ENCODE peak calls at places on chromosome 6, in seven cellular contexts. W is neuronal stem cell, D is mesenchymal stem cell, Z is H1, X is H9, H is mesendoderm, G is trophoblast cell. L is an unnamed sample.

GRCh38 chr6:167970236-167970635 is 27.2 kb upstream of the KIF25 start:
- DNase-seq in H (no peak), D (no peak), W (no peak), Z (no peak), G (no peak), X (no peak), L (no peak)

GRCh38 chr6:82364087-82365010 is 732 bp downstream of the TPBG start:
- DNase-seq in D (peak; percentile 76), G (peak; percentile 80), H (peak; percentile 91), W (peak; percentile 71), Z (peak; percentile 83), X (peak; percentile 78), L (peak; percentile 60)

GRCh38 chr6:95866732-95867131 is 149.0 kb upstream of the FUT9 start:
- DNase-seq in X (peak; percentile 39), Z (no peak), W (no peak), G (peak; percentile 14), H (peak; percentile 47), D (no peak), L (no peak)

GRCh38 chr6:31113861-31114539 is 600 bp upstream of the PSORS1C1 start:
- DNase-seq in H (peak; percentile 77), W (no peak), D (no peak), G (no peak), X (no peak), Z (no peak), L (peak; percentile 24)

GRCh38 chr6:117542493-117542892 is 59.8 kb downstream of the GOPC start:
- DNase-seq in Z (no peak), G (no peak), X (no peak), W (no peak), D (no peak), H (no peak), L (no peak)

GRCh38 chr6:169250660-169251059 is 3.0 kb downstream of the THBS2 start:
- DNase-seq in G (peak; percentile 22), H (peak; percentile 66), D (peak; percentile 17), Z (no peak), W (no peak), X (peak; percentile 84), L (peak; percentile 95)

GRCh38 chr6:133242761-133243590 is 1.8 kb downstream of the EYA4 start:
- DNase-seq in X (peak; percentile 52), Z (peak; percentile 59), W (peak; percentile 35), G (no peak), H (peak; percentile 41), D (peak; percentile 33), L (peak; percentile 26)

GRCh38 chr6:132818404-132819359 is 4.3 kb downstream of the RPS12 start:
- DNase-seq in G (peak; percentile 80), H (no peak), W (no peak), X (no peak), Z (no peak), D (peak; percentile 52), L (peak; percentile 30)

GRCh38 chr6:20907486-20908071 is 373.3 kb downstream of the CDKAL1 start:
- DNase-seq in G (no peak), H (peak; percentile 74), Z (peak; percentile 52), D (no peak), W (no peak), X (peak; percentile 72), L (no peak)

GRCh38 chr6:33761922-33762629 is 15.4 kb upstream of the IP6K3 start:
- DNase-seq in H (peak; percentile 70), W (no peak), Z (peak; percentile 75), G (peak; percentile 57), X (peak; percentile 71), D (peak; percentile 59), L (peak; percentile 32)

GRCh38 chr6:26020983-26021349 is 58.4 kb downstream of the TRIM38 start:
- DNase-seq in H (no peak), G (peak; percentile 78), Z (peak; percentile 73), D (peak; percentile 86), X (no peak), W (peak; percentile 63), L (peak; percentile 74)

GRCh38 chr6:17277256-17277655 is 3.9 kb upstream of the RBM24 start:
- DNase-seq in X (no peak), G (no peak), Z (no peak), W (no peak), D (no peak), H (no peak), L (no peak)

GRCh38 chr6:136992113-136992512 is 52.7 kb downstream of the IL20RA start:
- DNase-seq in Z (no peak), G (no peak), D (no peak), H (no peak), W (no peak), X (no peak), L (no peak)

GRCh38 chr6:90184334-90185298 is 112.0 kb downstream of the BACH2 start:
- DNase-seq in H (no peak), Z (no peak), W (no peak), G (peak; percentile 33), X (no peak), D (peak; percentile 33), L (peak; percentile 73)

GRCh38 chr6:90186637-90187361 is 109.8 kb downstream of the BACH2 start:
- DNase-seq in Z (no peak), G (no peak), D (no peak), W (no peak), H (no peak), X (no peak), L (no peak)

GRCh38 chr6:90180526-90180925 is 116.1 kb downstream of the BACH2 start:
- DNase-seq in D (no peak), Z (no peak), X (no peak), G (no peak), W (no peak), H (no peak), L (no peak)

GRCh38 chr6:90187437-90188049 is 109.1 kb downstream of the BACH2 start:
- DNase-seq in G (no peak), W (no peak), Z (no peak), X (no peak), H (no peak), D (peak; percentile 40), L (no peak)

DNA sequence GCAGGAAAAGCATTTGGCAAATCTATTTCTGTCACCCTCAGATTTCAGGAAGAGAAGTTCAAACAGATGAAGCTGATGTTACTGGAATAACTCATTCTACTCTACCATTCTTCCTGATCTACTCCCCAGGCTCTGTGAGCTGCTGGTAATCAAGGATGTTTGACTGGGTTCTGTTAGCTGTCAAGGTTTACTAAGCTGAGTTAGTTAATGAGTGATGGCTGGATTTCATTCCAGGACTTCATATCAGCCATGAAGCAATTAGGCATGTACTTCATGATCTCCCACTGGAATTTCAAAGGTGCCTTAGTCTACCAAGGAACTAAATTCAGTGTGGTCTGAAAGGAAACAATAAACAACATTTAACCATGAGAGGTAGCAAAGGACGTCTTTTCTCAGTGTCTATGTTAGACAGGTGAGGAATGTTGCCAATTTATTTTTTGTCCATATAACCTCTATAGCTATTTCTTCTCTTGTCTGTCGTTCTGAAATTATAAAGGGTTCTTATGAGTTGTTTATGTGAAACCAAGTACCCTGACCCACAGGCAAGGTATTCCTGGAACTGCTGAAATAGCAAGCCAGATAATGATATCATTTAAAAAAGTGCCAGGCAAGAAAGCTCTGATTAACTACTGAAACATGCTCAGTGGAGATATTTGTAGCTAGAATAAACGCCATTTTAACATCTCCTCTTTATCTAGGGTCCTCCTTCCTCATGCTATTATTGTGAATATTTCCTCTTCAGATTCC is 112.9 kb downstream of the BACH2 start:
- DNase-seq in W (no peak), G (no peak), X (no peak), H (no peak), Z (no peak), D (no peak), L (no peak)
- H2BK5ac ChIP-seq in W (no peak overlapping the region), G (no peak overlapping the region), X (no peak overlapping the region), H (no peak overlapping the region), Z (no peak overlapping the region), D (no peak overlapping the region), L (no peak overlapping the region)

DNA sequence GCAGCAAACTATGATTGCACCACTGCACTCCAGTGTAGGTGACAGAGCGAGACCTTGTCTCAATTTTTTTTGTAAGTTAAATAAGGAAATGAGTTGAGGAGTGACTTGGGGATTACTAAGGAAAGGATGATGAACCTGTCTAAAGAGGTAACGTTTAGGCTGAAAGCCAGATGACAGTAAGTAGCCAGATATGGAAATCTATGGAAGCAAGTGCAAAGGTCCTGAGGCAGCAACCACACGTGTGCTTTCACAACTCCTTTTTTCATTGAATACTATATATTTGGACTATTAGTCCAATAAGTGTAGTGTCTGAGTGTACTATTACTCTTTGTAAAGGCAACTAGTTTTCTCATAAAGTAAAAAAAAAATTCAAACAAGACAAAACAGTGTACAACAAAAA is 147.4 kb downstream of the CD24 start:
- DNase-seq in G (no peak), H (no peak), W (no peak), D (no peak), X (no peak), Z (no peak), L (no peak)
- H2BK5ac ChIP-seq in G (no peak overlapping the region), H (no peak overlapping the region), W (no peak overlapping the region), D (no peak overlapping the region), X (no peak overlapping the region), Z (no peak overlapping the region), L (no peak overlapping the region)

DNA sequence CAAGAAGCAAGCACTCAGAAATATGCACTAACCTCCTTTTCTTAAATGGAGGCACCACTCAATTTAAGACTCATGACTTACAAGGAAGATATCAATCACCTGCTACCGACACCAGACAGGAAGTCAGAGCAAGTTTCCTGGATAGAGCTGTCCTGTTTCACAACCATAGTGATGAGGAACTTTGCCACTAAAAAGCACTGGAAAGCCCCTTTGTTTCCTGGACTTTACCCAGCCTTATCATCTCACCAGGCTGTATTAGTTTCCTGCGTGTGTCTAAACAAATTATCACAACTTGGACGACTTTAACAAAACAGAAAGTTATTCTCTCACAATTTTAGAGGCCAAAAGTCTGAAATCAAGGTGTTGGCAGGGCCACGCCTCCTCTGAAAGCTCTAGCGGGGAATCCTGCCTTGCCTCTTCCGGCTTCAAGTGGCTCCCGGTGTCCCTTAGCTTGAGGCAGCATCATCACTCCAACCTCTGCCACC is 253.8 kb upstream of the STXBP5 start:
- DNase-seq in G (peak; percentile 22), D (peak; percentile 41), Z (no peak), X (no peak), W (no peak), H (no peak), L (peak; percentile 8)
- H2BK5ac ChIP-seq in G (no peak overlapping the region), D (no peak overlapping the region), Z (no peak overlapping the region), X (no peak overlapping the region), W (no peak overlapping the region), H (no peak overlapping the region), L (no peak overlapping the region)

GRCh38 chr6:54702772-54703171 is 143.8 kb upstream of the FAM83B start:
- DNase-seq in H (no peak), W (no peak), G (no peak), X (no peak), Z (no peak), D (no peak), L (no peak)

GRCh38 chr6:54700158-54700557 is 146.4 kb upstream of the FAM83B start:
- DNase-seq in W (no peak), Z (no peak), G (no peak), H (no peak), D (no peak), X (no peak), L (no peak)

GRCh38 chr6:54695815-54696214 is 150.8 kb upstream of the FAM83B start:
- DNase-seq in Z (no peak), D (no peak), H (no peak), X (no peak), W (no peak), G (no peak), L (no peak)

GRCh38 chr6:54697423-54697822 is 149.1 kb upstream of the FAM83B start:
- DNase-seq in X (no peak), W (no peak), G (peak; percentile 46), Z (no peak), H (peak; percentile 46), D (no peak), L (peak; percentile 16)

DNA sequence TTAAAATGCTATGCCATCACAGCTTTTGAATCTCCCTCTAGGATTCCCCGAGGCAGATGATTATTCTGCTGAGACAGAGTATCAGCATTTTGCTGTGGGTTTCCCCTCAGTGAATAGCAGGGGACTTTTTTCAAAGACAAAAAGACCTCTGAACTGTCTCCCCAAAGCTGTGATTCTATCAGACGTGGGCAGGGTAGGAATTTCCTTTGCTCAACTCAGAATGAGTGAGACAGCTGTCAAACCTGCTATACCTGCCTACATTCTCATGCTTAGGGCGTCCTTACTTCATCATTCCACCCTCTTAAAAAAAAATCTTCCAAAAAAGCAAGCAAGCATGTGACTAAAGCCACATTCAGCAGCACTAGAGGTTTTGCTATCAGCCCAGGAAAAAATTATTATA is 147.6 kb upstream of the FAM83B start:
- DNase-seq in X (no peak), H (peak; percentile 34), D (no peak), G (peak; percentile 99), W (no peak), Z (no peak), L (no peak)
- H2BK5ac ChIP-seq in X (no peak overlapping the region), H (no peak overlapping the region), D (no peak overlapping the region), G (no peak overlapping the region), W (no peak overlapping the region), Z (no peak overlapping the region), L (no peak overlapping the region)

L was measured in IMR-90.